ENCODE peak calls at places on chromosome 17, in nine cellular contexts. D is fibroblast of lung; M is CD8-positive, alpha-beta T cell; Z is stomach; T is GM23248; Q is esophagus squamous epithelium; L is CD8-positive, alpha-beta memory T cell; K is heart right ventricle; A is body of pancreas. U is an unnamed sample.

GRCh38 chr17:63433746-63434591 is 12.1 kb downstream of the CYB561 start:
- DNase-seq in D (peak; percentile 95), M (no peak), Z (peak; percentile 87), T (peak; percentile 96), Q (no peak), L (no peak), K (peak; percentile 80), A (peak; percentile 79), U (no peak)

GRCh38 chr17:36546418-36547093 is 1.8 kb downstream of the GGNBP2 start:
- DNase-seq in D (no peak), M (no peak), Z (no peak), T (peak; percentile 39), Q (no peak), L (no peak), K (no peak), A (no peak), U (no peak)

GRCh38 chr17:72743037-72743467 is 349.4 kb downstream of the SLC39A11 start:
- DNase-seq in D (no peak), M (no peak), Z (no peak), T (no peak), Q (no peak), L (no peak), K (no peak), A (no peak), U (no peak)

GRCh38 chr17:56653877-56654276 is 60.4 kb downstream of the NOG start:
- DNase-seq in D (peak; percentile 52), M (peak; percentile 21), Z (no peak), T (peak; percentile 64), Q (no peak), L (no peak), K (no peak), A (peak; percentile 8), U (peak; percentile 11)

GRCh38 chr17:66115246-66115645 is 76.7 kb downstream of the CEP112 start:
- DNase-seq in D (peak; percentile 48), M (no peak), Z (no peak), T (peak; percentile 64), Q (no peak), L (no peak), K (no peak), A (no peak), U (no peak)

GRCh38 chr17:77492446-77493237 is 351.9 kb downstream of the SEC14L1 start:
- DNase-seq in D (no peak), M (no peak), Z (no peak), T (no peak), Q (no peak), L (peak; percentile 51), K (no peak), A (no peak), U (peak; percentile 12)

GRCh38 chr17:27848941-27849340 is 44.2 kb downstream of the LYRM9 start:
- DNase-seq in D (no peak), M (no peak), Z (no peak), T (no peak), Q (no peak), L (no peak), K (no peak), A (no peak), U (no peak)

GRCh38 chr17:34519286-34519685 is 60.1 kb upstream of the TMEM132E start:
- DNase-seq in D (no peak), M (no peak), Z (no peak), T (peak; percentile 2), Q (no peak), L (no peak), K (no peak), A (peak; percentile 7), U (no peak)

GRCh38 chr17:17580662-17581470 is 10.6 kb downstream of the PEMT start:
- DNase-seq in D (no peak), M (no peak), Z (no peak), T (peak; percentile 34), Q (no peak), L (no peak), K (no peak), A (no peak), U (no peak)

GRCh38 chr17:56592487-56593072 is 919 bp upstream of the NOG start:
- DNase-seq in D (peak; percentile 55), M (peak; percentile 60), Z (peak; percentile 64), T (peak; percentile 75), Q (no peak), L (peak; percentile 58), K (peak; percentile 67), A (peak; percentile 35), U (peak; percentile 46)

GRCh38 chr17:59643159-59643857 is 23.6 kb downstream of the CLTC start:
- DNase-seq in D (peak; percentile 60), M (no peak), Z (no peak), T (peak; percentile 80), Q (no peak), L (no peak), K (no peak), A (no peak), U (no peak)

GRCh38 chr17:75059369-75060345 is 12.6 kb downstream of the KCTD2 start:
- DNase-seq in D (peak; percentile 50), M (no peak), Z (no peak), T (peak; percentile 85), Q (no peak), L (no peak), K (no peak), A (peak; percentile 35), U (no peak)

GRCh38 chr17:40179923-40180659 is 2.8 kb downstream of the RAPGEFL1 start:
- DNase-seq in D (peak; percentile 61), M (no peak), Z (no peak), T (peak; percentile 83), Q (no peak), L (no peak), K (no peak), A (no peak), U (no peak)

GRCh38 chr17:8283356-8283755 is 5.1 kb upstream of the RANGRF start:
- DNase-seq in D (no peak), M (no peak), Z (no peak), T (no peak), Q (no peak), L (no peak), K (no peak), A (no peak), U (no peak)

GRCh38 chr17:81064746-81065475 is 30.0 kb downstream of the BAIAP2 start:
- DNase-seq in D (peak; percentile 88), M (no peak), Z (peak; percentile 64), T (peak; percentile 88), Q (no peak), L (no peak), K (no peak), A (no peak), U (no peak)

GRCh38 chr17:32912218-32912897 is 15.6 kb upstream of the TMEM98 start:
- DNase-seq in D (peak; percentile 62), M (no peak), Z (peak; percentile 84), T (peak; percentile 93), Q (no peak), L (no peak), K (peak; percentile 29), A (peak; percentile 96), U (no peak)

GRCh38 chr17:33977729-33978514 is 277.2 kb upstream of the CCL2 start:
- DNase-seq in D (no peak), M (no peak), Z (no peak), T (no peak), Q (no peak), L (no peak), K (no peak), A (no peak), U (no peak)

GRCh38 chr17:36888236-36888957 is 48.9 kb upstream of the LHX1 start:
- DNase-seq in D (no peak), M (no peak), Z (no peak), T (no peak), Q (no peak), L (no peak), K (no peak), A (no peak), U (no peak)

GRCh38 chr17:82408938-82409318 is 9.2 kb upstream of the HEXD start:
- DNase-seq in D (no peak), M (no peak), Z (no peak), T (no peak), Q (no peak), L (no peak), K (no peak), A (no peak), U (no peak)
- H3K4me3 ChIP-seq in D (no peak overlapping the region), M (no peak overlapping the region), Z (no peak overlapping the region), T (no peak overlapping the region), Q (no peak overlapping the region), L (no peak overlapping the region), K (no peak overlapping the region), A (no peak overlapping the region), U (no peak overlapping the region)

DNA sequence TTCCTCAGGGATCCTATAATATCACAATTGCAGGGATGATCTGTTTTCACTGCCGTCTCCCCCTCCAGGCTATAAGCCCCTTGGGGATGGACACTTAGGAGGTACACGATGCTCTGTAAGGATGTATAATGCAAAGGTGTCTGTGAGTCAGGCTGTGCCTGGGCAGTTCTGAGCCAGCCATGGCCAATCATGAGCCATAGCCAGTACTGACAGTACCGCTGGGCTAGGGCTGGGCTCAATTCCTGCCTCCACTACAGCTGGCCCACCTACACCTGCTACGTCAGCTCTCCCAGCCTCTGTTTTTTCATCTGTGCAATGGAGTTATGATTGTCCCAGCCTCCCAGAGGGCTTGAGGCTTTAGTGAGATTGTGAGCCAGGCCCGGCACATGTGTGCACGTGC is 2.8 kb upstream of the WNT9B start:
- DNase-seq in D (no peak), M (no peak), Z (no peak), T (no peak), Q (no peak), L (no peak), K (no peak), A (no peak), U (no peak)
- H3K27me3 ChIP-seq in D (peaks cover 45% of the 10 kb centered on the region), M (peaks cover 13% of the 10 kb centered on the region), Z (peaks cover 15% of the 10 kb centered on the region), T (peaks cover 50% of the 10 kb centered on the region), Q (peaks cover 11% of the 10 kb centered on the region), L (peaks cover 25% of the 10 kb centered on the region), K (peaks cover 50% of the 10 kb centered on the region), A (no peaks in the 10 kb centered on the region), U (peaks cover 5% of the 10 kb centered on the region)

GRCh38 chr17:82424001-82424862 is 5.8 kb upstream of the OGFOD3 start:
- DNase-seq in D (peak; percentile 19), M (peak; percentile 23), Z (peak; percentile 45), T (peak; percentile 66), Q (no peak), L (peak; percentile 64), K (no peak), A (peak; percentile 50), U (no peak)
- H3K4me3 ChIP-seq in D (no peak overlapping the region), M (no peak overlapping the region), Z (no peak overlapping the region), T (no peak overlapping the region), Q (no peak overlapping the region), L (no peak overlapping the region), K (no peak overlapping the region), A (no peak overlapping the region), U (no peak overlapping the region)

GRCh38 chr17:58265266-58265665 is 15.5 kb downstream of the MPO start:
- DNase-seq in D (no peak), M (no peak), Z (no peak), T (no peak), Q (no peak), L (no peak), K (no peak), A (no peak), U (no peak)

GRCh38 chr17:58264407-58265103 is 16.2 kb downstream of the MPO start:
- DNase-seq in D (no peak), M (no peak), Z (no peak), T (no peak), Q (no peak), L (no peak), K (no peak), A (no peak), U (no peak)

GRCh38 chr17:58263773-58264172 is 17.0 kb downstream of the MPO start:
- DNase-seq in D (no peak), M (no peak), Z (no peak), T (no peak), Q (no peak), L (no peak), K (no peak), A (no peak), U (no peak)

GRCh38 chr17:58265902-58266875 is 14.5 kb downstream of the MPO start:
- DNase-seq in D (no peak), M (no peak), Z (no peak), T (no peak), Q (no peak), L (no peak), K (no peak), A (no peak), U (no peak)

GRCh38 chr17:58262149-58262548 is 18.6 kb downstream of the MPO start:
- DNase-seq in D (no peak), M (no peak), Z (no peak), T (no peak), Q (no peak), L (no peak), K (no peak), A (no peak), U (no peak)
- H3K27me3 ChIP-seq in D (peaks cover 2% of the 10 kb centered on the region), M (peaks cover 9% of the 10 kb centered on the region), Z (no peaks in the 10 kb centered on the region), T (peaks cover 63% of the 10 kb centered on the region), Q (no peaks in the 10 kb centered on the region), L (peaks cover 13% of the 10 kb centered on the region), K (peaks cover 87% of the 10 kb centered on the region), A (no peaks in the 10 kb centered on the region), U (peaks cover 2% of the 10 kb centered on the region)

U was measured in GM06990.